ENCODE peak calls at places on chromosomes 6 and 20, in five cellular contexts. X is RWPE1, D is smooth muscle cell of the brain vasculature, L is D721Med, C is WTC11. W is an unnamed sample.

GRCh38 chr6:135300576-135300975 is 119.5 kb downstream of the MYB start:
- DNase-seq in X (no peak), D (no peak), L (no peak), C (no peak), W (no peak)

GRCh38 chr6:158142789-158143188 is 25.3 kb downstream of the SERAC1 start:
- DNase-seq in D (no peak), X (peak; percentile 69), L (no peak), C (no peak), W (no peak)

GRCh38 chr20:36372671-36373070 is 66.5 kb downstream of the DLGAP4 start:
- DNase-seq in D (no peak), C (no peak), L (no peak), X (no peak), W (no peak)

GRCh38 chr6:5638666-5639065 is 368.1 kb downstream of the NRN1 start:
- DNase-seq in D (no peak), L (no peak), C (no peak), X (no peak), W (no peak)

GRCh38 chr20:62123450-62124118 is 1.3 kb downstream of the LSM14B start:
- DNase-seq in D (peak; percentile 23), C (no peak), X (no peak), L (no peak), W (no peak)

GRCh38 chr20:57881466-57882405 is 171.9 kb upstream of the PMEPA1 start:
- DNase-seq in L (no peak), X (no peak), D (no peak), C (no peak), W (no peak)

GRCh38 chr6:109008537-109008950 is 86.1 kb downstream of the SESN1 start:
- DNase-seq in D (no peak), X (no peak), C (no peak), L (no peak), W (no peak)

GRCh38 chr20:51195419-51195901 is 172.6 kb upstream of the KCNG1 start:
- DNase-seq in C (no peak), L (no peak), D (no peak), X (peak; percentile 77), W (no peak)

GRCh38 chr6:152642578-152643375 is 5.6 kb upstream of the SYNE1 start:
- DNase-seq in X (peak; percentile 38), C (peak; percentile 79), D (no peak), L (no peak), W (peak; percentile 15)

GRCh38 chr6:34557228-34557627 is 1.1 kb upstream of the SPDEF start:
- DNase-seq in X (no peak), C (no peak), L (no peak), D (no peak), W (no peak)

GRCh38 chr20:46111028-46111835 is 6.9 kb upstream of the CD40 start:
- DNase-seq in C (no peak), D (no peak), X (no peak), L (no peak), W (no peak)

GRCh38 chr6:132648356-132648755 is 10.6 kb downstream of the TAAR1 start:
- DNase-seq in D (no peak), X (peak; percentile 38), L (no peak), C (no peak), W (no peak)

GRCh38 chr20:62085206-62085605 is 19.5 kb upstream of the TAF4 start:
- DNase-seq in L (no peak), X (no peak), C (no peak), D (no peak), W (no peak)

GRCh38 chr6:132798820-132799538 is 542 bp upstream of the SLC18B1 start:
- DNase-seq in D (no peak), L (no peak), X (peak; percentile 66), C (peak; percentile 73), W (no peak)

GRCh38 chr6:134317471-134318131 is at the start of gene SGK1:
- DNase-seq in C (peak; percentile 62), D (no peak), L (no peak), X (peak; percentile 20), W (no peak)

GRCh38 chr6:52233975-52234823 is 10.1 kb downstream of the IL17F start:
- DNase-seq in C (peak; percentile 50), L (no peak), X (peak; percentile 71), D (no peak), W (peak; percentile 66)

GRCh38 chr6:40996591-40997247 is 42.3 kb downstream of the UNC5CL start:
- DNase-seq in L (no peak), C (no peak), D (no peak), X (no peak), W (no peak)

GRCh38 chr6:24584390-24584735 is 61.6 kb downstream of the KIAA0319 start:
- DNase-seq in C (no peak), D (no peak), X (no peak), L (no peak), W (no peak)

W was measured in H54.